ENCODE peak calls at places on chromosomes 6 and 20, in seven cellular contexts. V, Y, B, R, E, Z and U are unnamed samples.

GRCh38 chr6:142377112-142377848 is 75.5 kb downstream of the ADGRG6 start:
- DNase-seq in V (no peak), Y (no peak), B (peak), R (no peak), E (peak), Z (peak), U (peak)

GRCh38 chr20:19688031-19688806 is 69.8 kb upstream of the RIN2 start:
- DNase-seq in V (peak), Y (peak), B (peak), R (peak), E (peak), Z (peak), U (peak)

GRCh38 chr6:35302604-35303218 is 5.1 kb downstream of the DEF6 start:
- DNase-seq in V (no peak), Y (no peak), B (no peak), R (peak), E (peak), Z (no peak), U (peak)

GRCh38 chr6:79506251-79506650 is 31.0 kb downstream of the LCA5 start:
- DNase-seq in V (no peak), Y (no peak), B (peak), R (no peak), E (peak), Z (no peak), U (no peak)

GRCh38 chr6:143838395-143838794 is 4.7 kb upstream of the LTV1 start:
- DNase-seq in V (no peak), Y (no peak), B (no peak), R (no peak), E (no peak), Z (no peak), U (no peak)

GRCh38 chr6:123030292-123030691 is 34.3 kb downstream of the CLVS2 start:
- DNase-seq in V (no peak), Y (no peak), B (no peak), R (no peak), E (peak), Z (no peak), U (no peak)

GRCh38 chr20:9878096-9878495 is 39.2 kb upstream of the PAK5 start:
- DNase-seq in V (peak), Y (no peak), B (no peak), R (no peak), E (no peak), Z (no peak), U (no peak)

GRCh38 chr6:154508573-154509375 is 1.7 kb downstream of the CNKSR3 start:
- DNase-seq in V (peak), Y (no peak), B (peak), R (no peak), E (peak), Z (peak), U (no peak)

GRCh38 chr20:52775786-52776185 is 196.4 kb upstream of the TSHZ2 start:
- DNase-seq in V (no peak), Y (no peak), B (no peak), R (no peak), E (no peak), Z (no peak), U (no peak)

GRCh38 chr6:35486005-35486925 is 10.6 kb downstream of the TEAD3 start:
- DNase-seq in V (no peak), Y (peak), B (no peak), R (peak), E (peak), Z (peak), U (peak)

GRCh38 chr6:109524129-109524528 is 41.1 kb upstream of the ZBTB24 start:
- DNase-seq in V (no peak), Y (no peak), B (no peak), R (no peak), E (no peak), Z (no peak), U (no peak)

GRCh38 chr6:118639054-118639964 is 12.1 kb downstream of the CEP85L start:
- DNase-seq in V (no peak), Y (no peak), B (no peak), R (no peak), E (no peak), Z (no peak), U (no peak)

GRCh38 chr20:32358883-32359632 is 927 bp downstream of the ASXL1 start:
- DNase-seq in V (peak), Y (peak), B (peak), R (peak), E (peak), Z (peak), U (peak)

GRCh38 chr6:41937881-41938574 is 3.6 kb downstream of the CCND3 start:
- DNase-seq in V (no peak), Y (peak), B (no peak), R (no peak), E (no peak), Z (no peak), U (peak)

GRCh38 chr6:75444899-75445298 is 48.7 kb downstream of the FILIP1 start:
- DNase-seq in V (no peak), Y (no peak), B (no peak), R (no peak), E (no peak), Z (no peak), U (no peak)

GRCh38 chr6:45160305-45160704 is 167.8 kb upstream of the RUNX2 start:
- DNase-seq in V (no peak), Y (no peak), B (no peak), R (no peak), E (no peak), Z (no peak), U (no peak)

GRCh38 chr20:13021205-13021970 is 12.6 kb downstream of the SPTLC3 start:
- DNase-seq in V (no peak), Y (no peak), B (no peak), R (no peak), E (no peak), Z (no peak), U (no peak)

GRCh38 chr20:53227523-53227922 is 255.4 kb downstream of the TSHZ2 start:
- DNase-seq in V (peak), Y (peak), B (peak), R (no peak), E (no peak), Z (no peak), U (peak)

GRCh38 chr6:167678102-167679101 is 148.3 kb upstream of the AFDN start:
- DNase-seq in V (no peak), Y (no peak), B (no peak), R (no peak), E (no peak), Z (peak), U (peak)

GRCh38 chr20:3681352-3681930 is 369 bp downstream of the ADAM33 start:
- DNase-seq in V (no peak), Y (no peak), B (no peak), R (no peak), E (no peak), Z (no peak), U (no peak)

GRCh38 chr20:3679749-3680700 is 1.8 kb downstream of the ADAM33 start:
- DNase-seq in V (peak), Y (peak), B (peak), R (peak), E (no peak), Z (no peak), U (peak)

GRCh38 chr20:3678893-3679720 is 2.7 kb downstream of the ADAM33 start:
- DNase-seq in V (peak), Y (peak), B (no peak), R (no peak), E (no peak), Z (no peak), U (no peak)

GRCh38 chr20:3680701-3681351 is 984 bp downstream of the ADAM33 start:
- DNase-seq in V (no peak), Y (peak), B (no peak), R (no peak), E (no peak), Z (no peak), U (no peak)

GRCh38 chr20:3681931-3682820 is at the start of gene ADAM33:
- DNase-seq in V (peak), Y (peak), B (no peak), R (peak), E (no peak), Z (no peak), U (no peak)
- H3K4me3 ChIP-seq in V (peak), Y (peak), B (peak), R (peak), E (peak), Z (peak), U (peak)

DNA sequence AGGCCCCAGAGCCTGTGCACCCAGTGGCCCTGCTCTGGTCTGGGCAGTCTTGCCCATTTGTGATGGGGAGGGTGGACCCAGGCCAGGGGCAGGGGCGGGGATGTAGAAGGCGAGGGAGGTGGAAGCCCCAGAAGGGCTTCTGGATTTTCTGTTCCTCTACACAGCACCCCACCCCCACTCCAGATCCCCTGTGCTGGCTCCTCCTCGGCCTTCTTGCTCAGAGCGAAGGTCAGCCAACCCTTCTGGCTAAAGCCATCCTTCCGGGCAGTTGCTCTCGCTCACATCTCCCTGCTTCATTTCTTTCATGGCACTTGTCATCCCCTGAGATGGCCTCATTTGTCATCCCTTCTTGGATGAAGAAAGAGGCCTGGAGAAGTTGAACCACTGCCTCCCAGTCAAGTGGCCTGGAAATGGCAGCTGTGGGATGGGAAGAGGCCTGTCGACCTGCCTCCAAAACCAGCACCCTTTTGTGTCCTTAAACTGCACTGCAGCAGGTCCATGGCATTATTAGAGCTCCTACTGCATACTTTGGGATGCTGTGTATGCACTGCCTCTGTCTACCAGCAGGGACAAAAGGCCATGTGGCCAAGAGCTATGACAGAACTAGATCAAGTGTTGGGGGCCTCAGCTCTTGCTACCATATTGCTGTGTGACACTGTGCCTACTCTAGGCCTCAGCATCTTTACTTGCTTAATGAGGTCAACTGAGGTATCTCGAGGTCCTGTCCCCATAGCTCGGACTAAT is 19.9 kb downstream of the PEDS1 start:
- DNase-seq in V (no peak), Y (no peak), B (no peak), R (no peak), E (no peak), Z (no peak), U (no peak)
- TF ChIP-seq CTCF in V (no peak), Y (peak), B (no peak), R (no peak), E (peak), Z (no peak), U (peak)

GRCh38 chr6:10521104-10521808 is at the start of gene GCNT2:
- DNase-seq in V (no peak), Y (peak), B (peak), R (no peak), E (peak), Z (peak), U (no peak)
- H3K4me3 ChIP-seq in V (no peak), Y (peak), B (no peak), R (no peak), E (no peak), Z (no peak), U (no peak)

DNA sequence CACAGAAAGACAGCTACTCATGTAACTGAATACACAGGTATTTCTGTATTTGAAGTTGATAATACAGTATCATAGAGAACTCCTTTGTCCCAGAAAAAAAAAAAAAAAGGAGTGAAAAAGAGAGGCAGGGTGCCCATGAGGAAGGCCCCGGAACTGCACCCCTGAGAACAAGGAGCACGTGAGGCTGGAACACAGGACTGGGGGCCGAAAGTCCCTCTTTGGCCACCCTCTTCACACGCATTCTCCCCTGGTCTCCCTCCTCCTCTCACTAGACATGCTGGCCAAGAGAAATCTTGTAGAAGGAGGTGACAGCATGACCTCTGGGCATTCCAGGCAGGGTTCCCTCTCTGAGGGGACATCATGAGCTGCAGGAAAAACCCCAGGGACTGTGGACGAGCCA is 62.7 kb upstream of the TRAF3IP2 start:
- DNase-seq in V (no peak), Y (no peak), B (no peak), R (peak), E (no peak), Z (no peak), U (no peak)
- TF ChIP-seq CTCF in V (peak), Y (peak), B (peak), R (peak), E (no peak), Z (no peak), U (peak)

GRCh38 chr6:7238900-7239589 is 74.0 kb downstream of the SSR1 start:
- DNase-seq in V (peak), Y (peak), B (peak), R (peak), E (peak), Z (peak), U (peak)
- H3K4me3 ChIP-seq in V (no peak), Y (no peak), B (no peak), R (no peak), E (no peak), Z (no peak), U (no peak)

GRCh38 chr6:101961357-101961756 is 567.8 kb downstream of the GRIK2 start:
- DNase-seq in V (no peak), Y (no peak), B (no peak), R (no peak), E (no peak), Z (no peak), U (no peak)
- TF ChIP-seq CTCF in V (no peak), Y (no peak), B (no peak), R (no peak), E (no peak), Z (no peak), U (no peak)

GRCh38 chr6:127102299-127102698 is 16.2 kb upstream of the RSPO3 start:
- DNase-seq in V (peak), Y (peak), B (peak), R (no peak), E (peak), Z (no peak), U (peak)

GRCh38 chr6:127100510-127101140 is 17.8 kb upstream of the RSPO3 start:
- DNase-seq in V (peak), Y (peak), B (no peak), R (no peak), E (peak), Z (no peak), U (peak)

GRCh38 chr6:127102859-127103258 is 15.6 kb upstream of the RSPO3 start:
- DNase-seq in V (no peak), Y (no peak), B (no peak), R (no peak), E (no peak), Z (no peak), U (no peak)

GRCh38 chr6:127107916-127108315 is 10.6 kb upstream of the RSPO3 start:
- DNase-seq in V (no peak), Y (no peak), B (no peak), R (no peak), E (no peak), Z (no peak), U (no peak)

GRCh38 chr6:127103482-127103881 is 15.0 kb upstream of the RSPO3 start:
- DNase-seq in V (peak), Y (no peak), B (no peak), R (no peak), E (no peak), Z (no peak), U (no peak)
- H3K4me3 ChIP-seq in V (no peak), Y (no peak), B (no peak), R (no peak), E (no peak), Z (no peak), U (no peak)